ENCODE peak calls at places on chromosomes 6 and 20, in eight cellular contexts. One of them, this sample, is unnamed.

GRCh38 chr6:26194329-26194701 is 107.1 kb downstream of the HFE start:
- DNase-seq in body of pancreas: no peak
- DNase-seq in breast epithelium: no peak
- DNase-seq in IMR-90: no peak
- DNase-seq in thyroid gland: no peak
- DNase-seq in prostate gland: no peak
- DNase-seq in A549: no peak
- DNase-seq in GM12892: no peak
- DNase-seq in this sample: no peak

GRCh38 chr20:15673206-15673605 is 900.0 kb downstream of the KIF16B start:
- DNase-seq in body of pancreas: no peak
- DNase-seq in breast epithelium: no peak
- DNase-seq in IMR-90: peak; percentile 86
- DNase-seq in thyroid gland: no peak
- DNase-seq in prostate gland: no peak
- DNase-seq in A549: no peak
- DNase-seq in GM12892: no peak
- DNase-seq in this sample: no peak

GRCh38 chr6:157614026-157614484 is 209.0 kb upstream of the SNX9 start:
- DNase-seq in body of pancreas: no peak
- DNase-seq in breast epithelium: no peak
- DNase-seq in IMR-90: peak; percentile 41
- DNase-seq in thyroid gland: no peak
- DNase-seq in prostate gland: no peak
- DNase-seq in A549: no peak
- DNase-seq in GM12892: no peak
- DNase-seq in this sample: no peak

GRCh38 chr6:5219292-5219691 is 41.5 kb downstream of the LYRM4 start:
- DNase-seq in body of pancreas: no peak
- DNase-seq in breast epithelium: no peak
- DNase-seq in IMR-90: no peak
- DNase-seq in thyroid gland: no peak
- DNase-seq in prostate gland: no peak
- DNase-seq in A549: no peak
- DNase-seq in GM12892: no peak
- DNase-seq in this sample: no peak

GRCh38 chr6:21918081-21918480 is 324.5 kb downstream of the SOX4 start:
- DNase-seq in body of pancreas: no peak
- DNase-seq in breast epithelium: no peak
- DNase-seq in IMR-90: no peak
- DNase-seq in thyroid gland: no peak
- DNase-seq in prostate gland: peak; percentile 20
- DNase-seq in A549: no peak
- DNase-seq in GM12892: no peak
- DNase-seq in this sample: no peak

GRCh38 chr6:3315068-3315467 is 56.3 kb downstream of the PSMG4 start:
- DNase-seq in body of pancreas: no peak
- DNase-seq in breast epithelium: no peak
- DNase-seq in IMR-90: no peak
- DNase-seq in thyroid gland: no peak
- DNase-seq in prostate gland: no peak
- DNase-seq in A549: no peak
- DNase-seq in GM12892: no peak
- DNase-seq in this sample: no peak

GRCh38 chr6:25875563-25875905 is 1.5 kb upstream of the SLC17A3 start:
- DNase-seq in body of pancreas: no peak
- DNase-seq in breast epithelium: no peak
- DNase-seq in IMR-90: no peak
- DNase-seq in thyroid gland: no peak
- DNase-seq in prostate gland: no peak
- DNase-seq in A549: no peak
- DNase-seq in GM12892: no peak
- DNase-seq in this sample: no peak

GRCh38 chr6:41497994-41498393 is 48.2 kb upstream of the FOXP4 start:
- DNase-seq in body of pancreas: no peak
- DNase-seq in breast epithelium: no peak
- DNase-seq in IMR-90: peak; percentile 72
- DNase-seq in thyroid gland: no peak
- DNase-seq in prostate gland: no peak
- DNase-seq in A549: no peak
- DNase-seq in GM12892: no peak
- DNase-seq in this sample: peak; percentile 52

GRCh38 chr6:160391419-160392116 is 43.4 kb downstream of the SLC22A3 start:
- DNase-seq in body of pancreas: no peak
- DNase-seq in breast epithelium: no peak
- DNase-seq in IMR-90: no peak
- DNase-seq in thyroid gland: no peak
- DNase-seq in prostate gland: no peak
- DNase-seq in A549: peak; percentile 71
- DNase-seq in GM12892: no peak
- DNase-seq in this sample: no peak

GRCh38 chr6:160393966-160394653 is 45.9 kb downstream of the SLC22A3 start:
- DNase-seq in body of pancreas: peak; percentile 31
- DNase-seq in breast epithelium: no peak
- DNase-seq in IMR-90: no peak
- DNase-seq in thyroid gland: no peak
- DNase-seq in prostate gland: no peak
- DNase-seq in A549: peak; percentile 69
- DNase-seq in GM12892: no peak
- DNase-seq in this sample: no peak

GRCh38 chr6:160386869-160387518 is 38.8 kb downstream of the SLC22A3 start:
- DNase-seq in body of pancreas: no peak
- DNase-seq in breast epithelium: no peak
- DNase-seq in IMR-90: no peak
- DNase-seq in thyroid gland: peak; percentile 36
- DNase-seq in prostate gland: peak; percentile 41
- DNase-seq in A549: peak; percentile 82
- DNase-seq in GM12892: no peak
- DNase-seq in this sample: peak; percentile 56

GRCh38 chr6:160387887-160388286 is 39.7 kb downstream of the SLC22A3 start:
- DNase-seq in body of pancreas: no peak
- DNase-seq in breast epithelium: no peak
- DNase-seq in IMR-90: no peak
- DNase-seq in thyroid gland: no peak
- DNase-seq in prostate gland: no peak
- DNase-seq in A549: no peak
- DNase-seq in GM12892: no peak
- DNase-seq in this sample: no peak

GRCh38 chr6:160388922-160389321 is 40.7 kb downstream of the SLC22A3 start:
- DNase-seq in body of pancreas: no peak
- DNase-seq in breast epithelium: no peak
- DNase-seq in IMR-90: no peak
- DNase-seq in thyroid gland: no peak
- DNase-seq in prostate gland: no peak
- DNase-seq in A549: no peak
- DNase-seq in GM12892: no peak
- DNase-seq in this sample: no peak
- TF ChIP-seq POLR2A in body of pancreas: no peak
- TF ChIP-seq POLR2A in breast epithelium: no peak
- TF ChIP-seq POLR2A in IMR-90: no peak
- TF ChIP-seq POLR2A in thyroid gland: no peak
- TF ChIP-seq POLR2A in prostate gland: no peak
- TF ChIP-seq POLR2A in A549: no peak
- TF ChIP-seq POLR2A in GM12892: no peak
- TF ChIP-seq POLR2A in this sample: no peak

DNA sequence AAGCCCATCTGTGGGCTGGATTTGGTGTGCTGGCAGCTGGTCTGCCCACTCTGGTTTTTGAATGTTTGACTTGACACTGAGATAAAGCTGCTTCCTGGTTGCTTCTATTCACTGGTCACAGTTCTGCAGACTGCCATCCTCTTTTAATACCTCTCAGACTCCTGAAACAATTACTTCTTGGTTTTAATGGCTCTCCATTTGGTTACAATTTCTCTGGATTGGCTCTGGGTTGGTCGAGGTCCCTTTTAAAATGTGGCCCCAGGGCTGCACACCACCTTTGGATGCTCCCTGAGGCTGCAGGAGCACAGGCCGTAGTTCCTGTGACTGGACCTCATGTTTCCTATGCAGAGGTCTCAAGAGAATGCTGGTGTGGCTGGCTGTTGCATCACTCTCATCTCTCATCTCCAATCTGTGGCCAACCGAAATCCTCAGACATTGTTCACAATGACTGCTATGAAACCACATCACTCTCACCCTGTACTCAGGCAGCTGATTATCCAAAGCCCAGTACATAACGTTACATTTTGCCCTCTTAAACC is 98.5 kb downstream of the INSM1 start:
- DNase-seq in body of pancreas: no peak
- DNase-seq in breast epithelium: no peak
- DNase-seq in IMR-90: peak; percentile 85
- DNase-seq in thyroid gland: no peak
- DNase-seq in prostate gland: no peak
- DNase-seq in A549: no peak
- DNase-seq in GM12892: no peak
- DNase-seq in this sample: no peak
- TF ChIP-seq POLR2A in body of pancreas: no peak
- TF ChIP-seq POLR2A in breast epithelium: no peak
- TF ChIP-seq POLR2A in IMR-90: no peak
- TF ChIP-seq POLR2A in thyroid gland: no peak
- TF ChIP-seq POLR2A in prostate gland: no peak
- TF ChIP-seq POLR2A in A549: no peak
- TF ChIP-seq POLR2A in GM12892: peak; percentile 56
- TF ChIP-seq POLR2A in this sample: no peak

GRCh38 chr6:107784669-107785068 is 39.4 kb downstream of the SCML4 start:
- DNase-seq in body of pancreas: no peak
- DNase-seq in breast epithelium: no peak
- DNase-seq in IMR-90: peak; percentile 32
- DNase-seq in thyroid gland: no peak
- DNase-seq in prostate gland: no peak
- DNase-seq in A549: no peak
- DNase-seq in GM12892: no peak
- DNase-seq in this sample: no peak
- TF ChIP-seq POLR2A in body of pancreas: no peak
- TF ChIP-seq POLR2A in breast epithelium: no peak
- TF ChIP-seq POLR2A in IMR-90: no peak
- TF ChIP-seq POLR2A in thyroid gland: no peak
- TF ChIP-seq POLR2A in prostate gland: no peak
- TF ChIP-seq POLR2A in A549: no peak
- TF ChIP-seq POLR2A in GM12892: no peak
- TF ChIP-seq POLR2A in this sample: no peak

GRCh38 chr6:154341326-154341725 is 15.3 kb downstream of the IPCEF1 start:
- DNase-seq in body of pancreas: no peak
- DNase-seq in breast epithelium: no peak
- DNase-seq in IMR-90: no peak
- DNase-seq in thyroid gland: no peak
- DNase-seq in prostate gland: no peak
- DNase-seq in A549: no peak
- DNase-seq in GM12892: no peak
- DNase-seq in this sample: no peak

GRCh38 chr6:154345811-154346210 is 10.8 kb downstream of the IPCEF1 start:
- DNase-seq in body of pancreas: no peak
- DNase-seq in breast epithelium: no peak
- DNase-seq in IMR-90: no peak
- DNase-seq in thyroid gland: peak; percentile 40
- DNase-seq in prostate gland: no peak
- DNase-seq in A549: no peak
- DNase-seq in GM12892: no peak
- DNase-seq in this sample: no peak

GRCh38 chr6:154343473-154344308 is 12.9 kb downstream of the IPCEF1 start:
- DNase-seq in body of pancreas: peak; percentile 82
- DNase-seq in breast epithelium: peak; percentile 73
- DNase-seq in IMR-90: peak; percentile 16
- DNase-seq in thyroid gland: peak; percentile 88
- DNase-seq in prostate gland: peak; percentile 80
- DNase-seq in A549: no peak
- DNase-seq in GM12892: no peak
- DNase-seq in this sample: no peak

GRCh38 chr6:154337423-154338005 is 19.1 kb downstream of the IPCEF1 start:
- DNase-seq in body of pancreas: no peak
- DNase-seq in breast epithelium: no peak
- DNase-seq in IMR-90: no peak
- DNase-seq in thyroid gland: no peak
- DNase-seq in prostate gland: no peak
- DNase-seq in A549: no peak
- DNase-seq in GM12892: no peak
- DNase-seq in this sample: no peak

GRCh38 chr6:154341876-154342275 is 14.7 kb downstream of the IPCEF1 start:
- DNase-seq in body of pancreas: no peak
- DNase-seq in breast epithelium: no peak
- DNase-seq in IMR-90: peak; percentile 14
- DNase-seq in thyroid gland: no peak
- DNase-seq in prostate gland: no peak
- DNase-seq in A549: no peak
- DNase-seq in GM12892: no peak
- DNase-seq in this sample: no peak
- TF ChIP-seq POLR2A in body of pancreas: no peak
- TF ChIP-seq POLR2A in breast epithelium: no peak
- TF ChIP-seq POLR2A in IMR-90: no peak
- TF ChIP-seq POLR2A in thyroid gland: no peak
- TF ChIP-seq POLR2A in prostate gland: no peak
- TF ChIP-seq POLR2A in A549: no peak
- TF ChIP-seq POLR2A in GM12892: no peak
- TF ChIP-seq POLR2A in this sample: no peak